ENCODE peak calls at places on chromosomes 6 and 20, in eight cellular contexts. P is NCI-H1436, I is GM04504, J is NCI-H460, V is G401, T is BJ, Y is H4, S is HAP-1. B is an unnamed sample.

GRCh38 chr6:17703256-17703694 is 3.5 kb downstream of the NUP153 start:
- DNase-seq in P (no peak), V (peak; percentile 25), J (peak; percentile 20), S (no peak), T (no peak), Y (peak; percentile 66), I (peak; percentile 83), B (peak; percentile 82)

GRCh38 chr6:169190144-169190584 is 63.5 kb downstream of the THBS2 start:
- DNase-seq in P (no peak), T (peak; percentile 97), I (peak; percentile 91), S (no peak), J (no peak), V (no peak), Y (no peak), B (no peak)

GRCh38 chr6:120606743-120607142 is 727.5 kb downstream of the TBC1D32 start:
- DNase-seq in Y (no peak), P (no peak), S (no peak), J (no peak), T (no peak), I (no peak), V (no peak), B (no peak)

GRCh38 chr6:33095681-33096080 is 19.9 kb downstream of the HLA-DPB1 start:
- DNase-seq in T (no peak), P (no peak), J (no peak), Y (no peak), V (no peak), I (no peak), S (no peak), B (peak; percentile 39)

GRCh38 chr6:18154507-18155272 is at the start of gene TPMT:
- DNase-seq in I (no peak), S (no peak), T (no peak), J (no peak), V (peak; percentile 98), Y (no peak), P (peak; percentile 97), B (no peak)

GRCh38 chr6:26216886-26217713 is 129.9 kb downstream of the HFE start:
- DNase-seq in J (peak; percentile 83), V (peak; percentile 95), Y (peak; percentile 68), S (no peak), P (peak; percentile 84), T (peak; percentile 48), I (no peak), B (no peak)

GRCh38 chr6:4603291-4603690 is 172.9 kb upstream of the CDYL start:
- DNase-seq in V (no peak), S (no peak), I (no peak), P (no peak), J (no peak), Y (peak; percentile 53), T (no peak), B (peak; percentile 97)

GRCh38 chr6:84524636-84525035 is 239.8 kb downstream of the TBX18 start:
- DNase-seq in T (no peak), Y (no peak), I (no peak), V (no peak), S (no peak), P (no peak), J (no peak), B (no peak)

GRCh38 chr6:170127151-170127550 is 163.7 kb downstream of the DLL1 start:
- DNase-seq in I (no peak), J (no peak), T (no peak), S (no peak), P (no peak), V (no peak), Y (no peak), B (no peak)

GRCh38 chr6:20217900-20218299 is 5.6 kb upstream of the MBOAT1 start:
- DNase-seq in T (no peak), S (no peak), I (no peak), Y (no peak), P (no peak), V (no peak), J (no peak), B (peak; percentile 44)

GRCh38 chr20:21982559-21982958 is 277.1 kb downstream of the PAX1 start:
- DNase-seq in J (no peak), V (no peak), S (no peak), I (no peak), T (no peak), Y (no peak), P (no peak), B (no peak)

GRCh38 chr6:72461144-72461543 is 160.7 kb upstream of the KCNQ5 start:
- DNase-seq in T (peak; percentile 9), P (no peak), J (no peak), S (no peak), I (peak; percentile 42), Y (peak; percentile 42), V (no peak), B (no peak)

GRCh38 chr20:32645134-32645533 is 28.6 kb downstream of the C20orf203 start:
- DNase-seq in S (no peak), I (no peak), V (no peak), T (no peak), P (no peak), Y (no peak), J (no peak), B (no peak)

GRCh38 chr20:33125983-33126382 is 42.0 kb upstream of the BPIFA2 start:
- DNase-seq in T (no peak), S (no peak), V (no peak), I (no peak), P (no peak), J (no peak), Y (no peak), B (no peak)

GRCh38 chr6:88855521-88856152 is 107.8 kb downstream of the RNGTT start:
- DNase-seq in P (no peak), I (no peak), Y (no peak), J (no peak), T (no peak), V (no peak), S (no peak), B (no peak)

GRCh38 chr6:114649298-114649697 is 306.5 kb upstream of the HS3ST5 start:
- DNase-seq in T (no peak), P (no peak), J (no peak), S (no peak), V (no peak), Y (no peak), I (no peak), B (no peak)

B was measured in foreskin keratinocyte.